ENCODE peak calls at places on chromosomes 12 and 14, in seven cellular contexts. R is left lung; C is stomach; Q is psoas muscle; I is CD8-positive, alpha-beta T cell; M is CD8-positive, alpha-beta memory T cell; P is HCT116. A is an unnamed sample.

GRCh38 chr12:102543494-102543893 is 63.1 kb upstream of the IGF1 start:
- DNase-seq in R (no peak), C (no peak), Q (no peak), I (no peak), M (no peak), P (no peak), A (no peak)

GRCh38 chr14:22630486-22630885 is 13.7 kb downstream of the OR6J1 start:
- DNase-seq in R (no peak), C (no peak), Q (no peak), I (no peak), M (no peak), P (no peak), A (no peak)

GRCh38 chr12:67048371-67048770 is 220.8 kb upstream of the CAND1 start:
- DNase-seq in R (no peak), C (no peak), Q (no peak), I (no peak), M (no peak), P (no peak), A (no peak)

GRCh38 chr12:69688496-69689427 is 10.3 kb downstream of the BEST3 start:
- DNase-seq in R (peak; percentile 85), C (peak; percentile 31), Q (peak; percentile 90), I (no peak), M (no peak), P (peak; percentile 80), A (peak; percentile 46)

GRCh38 chr14:21077672-21078071 is 7.6 kb downstream of the ARHGEF40 start:
- DNase-seq in R (no peak), C (no peak), Q (no peak), I (no peak), M (no peak), P (no peak), A (no peak)

GRCh38 chr12:13167226-13167625 is 29.3 kb upstream of the EMP1 start:
- DNase-seq in R (no peak), C (no peak), Q (no peak), I (no peak), M (no peak), P (no peak), A (no peak)

GRCh38 chr14:61466249-61466904 is 145.0 kb downstream of the PRKCH start:
- DNase-seq in R (no peak), C (no peak), Q (peak; percentile 65), I (no peak), M (no peak), P (no peak), A (peak; percentile 99)

GRCh38 chr12:12387521-12387920 is 30.6 kb downstream of the BORCS5 start:
- DNase-seq in R (no peak), C (no peak), Q (no peak), I (no peak), M (no peak), P (no peak), A (no peak)

GRCh38 chr12:132305560-132305966 is 23.8 kb downstream of the GALNT9 start:
- DNase-seq in R (peak; percentile 57), C (no peak), Q (no peak), I (no peak), M (no peak), P (no peak), A (no peak)

GRCh38 chr14:73785834-73786631 is 65.6 kb upstream of the PTGR2 start:
- DNase-seq in R (peak; percentile 92), C (peak; percentile 79), Q (peak; percentile 80), I (peak; percentile 32), M (peak; percentile 60), P (peak; percentile 46), A (peak; percentile 96)

GRCh38 chr14:34794941-34795340 is 80.2 kb downstream of the BAZ1A start:
- DNase-seq in R (no peak), C (no peak), Q (no peak), I (no peak), M (no peak), P (no peak), A (no peak)

GRCh38 chr14:31749275-31749674 is 188.1 kb downstream of the NUBPL start:
- DNase-seq in R (no peak), C (no peak), Q (no peak), I (no peak), M (no peak), P (no peak), A (no peak)

GRCh38 chr14:37588956-37589737 is 5.9 kb downstream of the FOXA1 start:
- DNase-seq in R (no peak), C (no peak), Q (no peak), I (no peak), M (no peak), P (no peak), A (no peak)

GRCh38 chr14:37587881-37588666 is 7.0 kb downstream of the FOXA1 start:
- DNase-seq in R (no peak), C (no peak), Q (no peak), I (no peak), M (no peak), P (no peak), A (peak; percentile 57)

GRCh38 chr14:37590096-37590809 is 4.8 kb downstream of the FOXA1 start:
- DNase-seq in R (no peak), C (no peak), Q (no peak), I (no peak), M (no peak), P (no peak), A (no peak)

GRCh38 chr14:37587438-37587837 is 7.6 kb downstream of the FOXA1 start:
- DNase-seq in R (no peak), C (no peak), Q (no peak), I (no peak), M (no peak), P (no peak), A (no peak)

DNA sequence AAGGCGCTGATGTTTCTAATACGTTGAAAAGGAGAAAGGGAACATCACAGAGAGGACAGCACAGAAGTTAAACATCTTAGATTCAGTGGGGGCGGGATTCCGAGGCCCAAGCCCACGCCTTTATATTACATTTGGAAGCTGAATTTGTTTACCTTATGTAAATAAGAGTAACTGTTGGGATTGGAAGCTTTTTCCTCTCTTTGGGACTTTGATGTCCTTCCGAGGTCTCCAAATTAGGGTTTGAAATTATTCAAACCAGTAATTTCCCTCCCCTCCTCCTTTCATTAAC is 6.4 kb downstream of the FOXA1 start:
- DNase-seq in R (no peak), C (no peak), Q (no peak), I (no peak), M (no peak), P (no peak), A (no peak)
- H3K27ac ChIP-seq in R (peak overlapping the region; percentile 71), C (peak overlapping the region; percentile 92), Q (no peak overlapping the region), I (no peak overlapping the region), M (no peak overlapping the region), P (no peak overlapping the region), A (no peak overlapping the region)

GRCh38 chr14:105180598-105181528 is at the start of gene NUDT14:
- DNase-seq in R (peak; percentile 94), C (peak; percentile 93), Q (peak; percentile 69), I (peak; percentile 86), M (peak; percentile 82), P (peak; percentile 46), A (peak; percentile 86)

GRCh38 chr14:105184461-105184860 is 3.3 kb upstream of the NUDT14 start:
- DNase-seq in R (no peak), C (no peak), Q (no peak), I (no peak), M (no peak), P (no peak), A (no peak)

GRCh38 chr14:105179191-105179590 is 1.9 kb downstream of the NUDT14 start:
- DNase-seq in R (no peak), C (no peak), Q (no peak), I (no peak), M (no peak), P (no peak), A (no peak)

GRCh38 chr14:105182296-105183020 is 1.3 kb upstream of the NUDT14 start:
- DNase-seq in R (no peak), C (no peak), Q (no peak), I (no peak), M (no peak), P (no peak), A (no peak)

DNA sequence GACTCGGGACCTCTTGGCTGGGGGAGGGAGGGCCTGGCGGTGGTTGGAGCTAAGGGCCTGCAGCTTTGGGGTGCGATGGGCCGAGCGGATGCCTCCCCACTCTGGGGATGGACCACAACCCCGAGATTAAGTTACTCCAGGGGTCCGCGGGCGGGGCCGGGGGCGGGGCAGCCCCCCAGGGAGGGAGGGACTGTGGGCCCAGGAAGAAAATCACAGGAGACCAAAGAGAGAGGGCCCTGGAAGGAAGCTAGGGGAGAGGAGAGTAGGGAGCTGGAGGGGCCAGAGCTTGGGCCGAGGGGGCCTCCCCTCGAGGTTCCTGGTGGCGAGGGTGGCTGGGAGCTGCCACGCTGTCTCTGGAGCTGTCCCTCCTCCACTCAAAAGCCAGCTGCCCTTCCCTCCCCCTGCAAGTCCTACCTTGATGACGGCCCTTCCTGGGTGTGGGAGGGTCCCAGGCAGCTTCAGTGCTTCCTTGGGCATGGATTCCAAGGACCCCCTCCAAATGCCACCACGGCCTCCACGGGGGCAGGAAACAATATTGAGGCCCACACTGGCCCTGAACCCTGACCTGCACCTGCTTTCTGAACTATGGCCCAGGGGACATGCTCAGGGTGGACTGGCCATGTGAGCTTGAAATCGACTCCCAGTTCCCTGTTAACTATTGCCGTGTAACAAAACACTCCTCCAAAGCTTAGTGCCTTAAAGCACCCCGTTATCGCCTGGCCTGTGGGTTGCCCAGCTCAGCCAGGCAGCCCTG is 607 bp upstream of the NUDT14 start:
- DNase-seq in R (no peak), C (no peak), Q (no peak), I (no peak), M (no peak), P (no peak), A (no peak)
- H3K4me1 ChIP-seq in R (peaks cover 7% of the 10 kb centered on the region), C (peaks cover 20% of the 10 kb centered on the region), Q (peaks cover 17% of the 10 kb centered on the region), I (peaks cover 23% of the 10 kb centered on the region), M (peaks cover 20% of the 10 kb centered on the region), P (peaks cover 7% of the 10 kb centered on the region), A (no peaks in the 10 kb centered on the region)

DNA sequence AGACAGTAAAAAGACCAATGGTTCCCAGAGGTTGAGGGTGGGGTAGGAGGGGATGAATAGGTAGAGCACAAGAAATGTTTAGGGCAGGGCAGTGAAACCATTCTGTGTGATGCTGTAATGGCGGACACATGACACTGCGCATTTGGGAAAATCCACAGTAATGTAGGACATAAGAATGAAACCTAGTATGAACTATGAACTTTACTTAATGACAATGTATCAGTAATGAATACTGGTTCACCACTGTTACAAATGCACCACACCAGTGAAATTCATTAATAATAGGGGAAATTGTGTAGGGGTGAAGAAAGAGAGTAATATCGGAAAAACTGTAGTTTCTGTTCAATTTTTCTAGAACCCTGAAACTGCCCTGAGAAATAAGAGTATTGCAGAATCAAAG is 5.6 kb downstream of the ERH start:
- DNase-seq in R (no peak), C (no peak), Q (no peak), I (no peak), M (no peak), P (no peak), A (no peak)
- H3K36me3 ChIP-seq in R (no peaks in the 10 kb centered on the region), C (peaks cover 84% of the 10 kb centered on the region), Q (peaks cover 90% of the 10 kb centered on the region), I (peaks cover 19% of the 10 kb centered on the region), M (peaks cover 45% of the 10 kb centered on the region), P (peaks cover 61% of the 10 kb centered on the region), A (peaks cover 46% of the 10 kb centered on the region)

DNA sequence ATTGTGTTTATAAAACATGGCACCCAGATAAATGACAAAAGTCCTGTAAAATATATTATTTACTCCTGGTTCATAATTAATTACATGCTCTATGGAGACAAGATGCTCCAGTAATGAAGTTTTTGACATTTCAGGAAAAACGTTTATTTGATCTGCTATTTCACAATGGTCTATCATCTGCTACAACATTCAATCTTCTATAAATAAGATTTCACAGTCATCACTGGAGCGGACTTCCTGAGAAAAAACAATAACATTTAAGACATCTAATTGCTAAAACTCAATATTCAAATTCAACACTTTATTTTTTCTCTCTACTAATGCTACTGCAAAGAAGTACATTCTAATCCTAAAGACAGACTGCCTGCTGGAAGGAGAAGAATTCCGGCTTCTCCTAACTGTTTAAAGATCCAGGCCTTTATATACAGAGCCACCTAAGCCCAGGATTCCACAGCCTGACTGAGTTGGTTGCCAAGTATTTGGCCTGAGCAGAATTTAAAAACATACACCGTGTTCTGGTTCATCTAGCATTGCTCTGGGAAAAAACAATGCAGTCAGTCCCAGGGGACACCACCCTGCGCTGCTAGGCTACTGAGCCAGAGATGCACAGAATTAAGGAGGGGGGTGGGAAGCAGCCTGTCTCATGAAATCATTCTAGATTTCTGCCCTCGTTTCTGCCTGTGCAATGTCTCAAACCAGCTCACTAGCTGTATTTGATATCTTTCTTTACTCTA is 58.0 kb downstream of the TMTC1 start:
- DNase-seq in R (no peak), C (no peak), Q (peak; percentile 43), I (no peak), M (no peak), P (no peak), A (peak; percentile 97)
- H3K27ac ChIP-seq in R (peak overlapping the region; percentile 20), C (peak overlapping the region; percentile 57), Q (peak overlapping the region; percentile 85), I (no peak overlapping the region), M (no peak overlapping the region), P (no peak overlapping the region), A (peak overlapping the region; percentile 2)